ENCODE peak calls at places on chromosomes 3 and 15, in four cellular contexts. E is RWPE2, O is pancreas, G is transverse colon. N is an unnamed sample.

GRCh38 chr3:112685435-112685834 is 44.5 kb upstream of the CCDC80 start:
- DNase-seq in G (no peak), E (no peak), O (no peak), N (no peak)

GRCh38 chr3:43960448-43960840 is 269.7 kb downstream of the ABHD5 start:
- DNase-seq in G (no peak), O (no peak), E (no peak), N (no peak)

GRCh38 chr15:101376615-101377395 is 81.8 kb upstream of the SNRPA1 start:
- DNase-seq in O (no peak), E (peak), G (no peak), N (no peak)

GRCh38 chr15:42165081-42165480 is 8.6 kb upstream of the PLA2G4F start:
- DNase-seq in G (no peak), E (no peak), O (no peak), N (no peak)

GRCh38 chr3:60514085-60514649 is 737.1 kb downstream of the FHIT start:
- DNase-seq in G (no peak), E (no peak), O (no peak), N (no peak)

GRCh38 chr3:111610612-111611054 is 15.5 kb upstream of the ZBED2 start:
- DNase-seq in E (peak), O (no peak), G (no peak), N (no peak)

GRCh38 chr3:28286595-28286994 is 45.2 kb downstream of the CMC1 start:
- DNase-seq in O (no peak), E (no peak), G (no peak), N (no peak)

GRCh38 chr3:28667646-28668376 is 319.2 kb upstream of the AZI2 start:
- DNase-seq in O (peak), E (no peak), G (peak), N (peak)

GRCh38 chr3:159672728-159673471 is 315.7 kb upstream of the IL12A start:
- DNase-seq in E (no peak), G (no peak), O (no peak), N (no peak)

GRCh38 chr15:100878601-100879000 is 1.0 kb upstream of the ALDH1A3 start:
- DNase-seq in G (no peak), E (no peak), O (no peak), N (no peak)

GRCh38 chr3:66822059-66823009 is 175.8 kb upstream of the KBTBD8 start:
- DNase-seq in O (peak), G (peak), E (no peak), N (peak)

GRCh38 chr3:73727117-73727802 is 102.5 kb upstream of the PDZRN3 start:
- DNase-seq in G (no peak), O (no peak), E (no peak), N (peak)

GRCh38 chr15:60223161-60223560 is 174.6 kb downstream of the ANXA2 start:
- DNase-seq in G (no peak), E (no peak), O (peak), N (no peak)

GRCh38 chr3:117045143-117045542 is 335.6 kb downstream of the TUSC7 start:
- DNase-seq in E (no peak), O (peak), G (peak), N (no peak)

GRCh38 chr15:81280696-81281095 is 43.2 kb downstream of the STARD5 start:
- DNase-seq in O (no peak), G (peak), E (peak), N (no peak)

GRCh38 chr3:43733459-43734384 is 43.0 kb downstream of the ABHD5 start:
- DNase-seq in E (no peak), O (no peak), G (no peak), N (no peak)

GRCh38 chr3:194984624-194985023 is 286.3 kb downstream of the XXYLT1 start:
- DNase-seq in G (peak), O (no peak), E (no peak), N (no peak)

GRCh38 chr15:65906396-65906795 is 37.1 kb downstream of the RAB11A start:
- DNase-seq in O (no peak), E (no peak), G (no peak), N (no peak)

GRCh38 chr15:96047255-96047931 is 283.1 kb upstream of the NR2F2 start:
- DNase-seq in E (no peak), G (no peak), O (no peak), N (peak)

GRCh38 chr3:181252626-181253025 is 263.1 kb upstream of the DNAJC19 start:
- DNase-seq in G (no peak), O (no peak), E (no peak), N (no peak)

GRCh38 chr3:294096-294495 is 97.5 kb downstream of the CHL1 start:
- DNase-seq in G (no peak), O (no peak), E (no peak), N (no peak)

GRCh38 chr15:74776851-74777768 is 4.8 kb upstream of the CSK start:
- DNase-seq in G (peak), O (no peak), E (peak), N (no peak)

GRCh38 chr3:42544492-42545283 is 37.1 kb downstream of the SEC22C start:
- DNase-seq in G (peak), O (peak), E (no peak), N (no peak)

GRCh38 chr3:154060606-154061380 is 60.4 kb upstream of the ARHGEF26 start:
- DNase-seq in E (no peak), G (no peak), O (no peak), N (no peak)

GRCh38 chr3:195873971-195874370 is 34.4 kb downstream of the TNK2 start:
- DNase-seq in E (no peak), G (no peak), O (no peak), N (no peak)

GRCh38 chr15:90807074-90807646 is 61.2 kb upstream of the FURIN start:
- DNase-seq in O (no peak), E (peak), G (no peak), N (no peak)

DNA sequence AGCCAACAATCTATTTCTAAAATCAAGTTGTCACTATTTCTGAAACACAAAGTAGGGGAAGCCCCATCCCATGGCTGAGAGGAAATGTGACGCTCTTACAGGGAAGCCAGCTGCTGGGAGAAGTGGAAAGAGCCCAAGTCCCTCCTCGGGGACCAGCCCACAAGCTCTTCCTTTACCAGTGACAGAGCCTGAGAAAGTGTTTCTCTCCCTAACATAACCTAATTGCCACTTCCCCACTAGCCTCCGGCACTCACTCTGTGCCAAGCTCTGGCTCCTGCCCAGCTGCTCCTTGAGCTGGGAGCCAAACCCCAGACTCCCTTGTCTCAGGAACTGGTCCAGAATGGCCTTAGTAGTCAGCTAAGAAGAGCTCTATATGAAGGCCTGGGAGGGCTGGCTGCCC is 42.9 kb downstream of the TNFAIP8L3 start:
- DNase-seq in O (no peak), E (no peak), G (peak), N (no peak)
- H3K27ac ChIP-seq in O (no peak), E (no peak), G (no peak), N (peak)

GRCh38 chr3:157078131-157078835 is 81.7 kb downstream of the CCNL1 start:
- DNase-seq in E (no peak), G (no peak), O (no peak), N (no peak)
- H3K27ac ChIP-seq in E (no peak), G (peak), O (peak), N (peak)

DNA sequence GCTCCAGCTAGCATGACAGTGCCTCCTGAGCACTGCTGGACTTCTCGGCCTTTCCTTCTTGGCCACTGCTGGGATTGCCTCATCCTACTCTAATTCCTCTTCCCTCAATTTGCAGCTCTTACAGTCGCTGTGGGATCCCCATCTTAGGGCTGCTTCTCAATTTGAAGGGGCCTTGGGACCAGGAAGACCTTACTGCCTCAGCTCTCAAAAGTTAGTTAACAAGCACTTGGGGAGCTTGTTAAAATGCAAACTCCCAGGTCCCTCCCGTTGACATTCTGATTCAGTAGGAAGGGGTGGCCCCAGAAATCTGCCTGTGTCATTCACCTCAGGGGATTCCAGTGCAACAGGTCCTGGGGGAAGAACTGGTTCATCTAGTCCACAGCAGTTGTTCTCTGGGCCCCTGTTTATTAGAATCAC is 14.8 kb downstream of the BDH1 start:
- DNase-seq in E (no peak), O (no peak), G (no peak), N (no peak)
- H3K27ac ChIP-seq in E (peak), O (no peak), G (peak), N (no peak)

GRCh38 chr15:84929795-84930371 is 45.4 kb downstream of the SLC28A1 start:
- DNase-seq in O (peak), G (peak), E (no peak), N (no peak)

GRCh38 chr15:84924074-84924700 is 39.7 kb downstream of the SLC28A1 start:
- DNase-seq in O (no peak), E (no peak), G (no peak), N (no peak)

GRCh38 chr15:84925906-84926305 is 41.4 kb downstream of the SLC28A1 start:
- DNase-seq in O (no peak), G (no peak), E (no peak), N (no peak)

GRCh38 chr15:84928843-84929168 is 44.3 kb downstream of the SLC28A1 start:
- DNase-seq in G (no peak), O (no peak), E (no peak), N (no peak)

GRCh38 chr15:84926491-84927220 is 42.2 kb downstream of the SLC28A1 start:
- DNase-seq in E (no peak), O (no peak), G (no peak), N (no peak)
- H3K27ac ChIP-seq in E (no peak), O (no peak), G (no peak), N (peak)

DNA sequence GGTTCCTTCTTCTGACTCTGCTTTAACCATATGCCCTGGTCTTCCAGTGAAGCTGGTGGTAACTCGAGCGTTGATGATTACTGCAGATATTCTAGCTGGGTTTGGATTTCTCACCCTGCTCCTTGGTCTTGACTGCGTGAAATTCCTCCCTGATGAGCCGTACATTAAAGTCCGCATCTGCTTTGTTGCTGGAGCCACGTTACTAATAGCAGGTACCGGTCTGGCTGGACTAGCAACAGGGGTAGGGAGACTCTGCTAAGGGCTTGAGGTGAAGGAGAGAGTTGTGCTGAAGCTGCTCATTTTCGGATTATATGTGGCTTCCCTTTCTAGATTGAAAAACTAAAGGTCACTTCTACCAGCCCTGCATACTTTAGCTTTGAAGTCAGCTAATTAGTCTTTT is 16.8 kb downstream of the CLDN16 start:
- DNase-seq in O (no peak), G (no peak), E (no peak), N (no peak)
- H3K27ac ChIP-seq in O (no peak), G (no peak), E (no peak), N (no peak)

DNA sequence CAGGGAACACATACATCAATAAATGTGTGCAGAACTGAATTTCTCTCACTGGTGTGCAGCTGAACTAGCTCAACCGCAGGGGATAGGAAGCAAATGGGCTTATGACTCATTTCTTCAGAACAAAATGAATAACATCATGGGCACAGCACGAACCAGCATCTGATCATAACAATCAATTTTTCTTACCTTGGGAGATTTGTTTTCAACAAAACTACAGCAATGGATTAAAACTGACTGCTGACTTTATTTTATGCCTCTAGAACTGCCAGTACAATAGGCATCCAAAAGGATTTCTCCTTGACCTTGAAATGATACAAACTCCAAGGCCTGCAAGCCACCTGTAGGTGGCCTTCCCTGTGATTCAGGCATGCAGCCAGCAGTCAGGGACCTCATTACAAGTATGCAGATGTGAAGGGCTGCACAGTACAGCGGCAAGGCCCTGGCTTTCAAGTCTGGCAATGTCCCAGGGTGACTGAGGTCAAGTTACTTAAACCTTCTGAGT is 26.1 kb downstream of the TAMM41 start:
- DNase-seq in O (no peak), E (no peak), G (no peak), N (no peak)
- H3K27ac ChIP-seq in O (no peak), E (peak), G (no peak), N (no peak)

DNA sequence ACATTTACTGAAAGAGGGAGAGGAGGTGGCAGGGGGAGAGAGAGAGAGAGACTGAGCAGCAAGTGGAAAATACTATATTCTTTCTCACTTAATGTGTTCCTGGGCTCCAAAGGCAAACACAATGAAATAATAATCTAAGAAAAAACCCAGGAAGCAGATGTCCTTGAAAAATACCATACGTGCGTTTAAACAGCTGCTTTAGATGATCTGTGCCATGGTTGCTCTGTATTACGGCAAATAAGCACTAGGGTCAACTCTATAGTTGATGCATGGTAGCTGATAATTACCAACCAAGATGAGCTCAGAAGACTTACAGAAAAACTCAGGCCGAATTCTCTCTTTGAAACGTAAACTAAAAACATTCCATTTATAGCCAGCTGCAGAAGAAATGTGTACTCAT is 410.3 kb upstream of the TBL1XR1 start:
- DNase-seq in E (no peak), O (no peak), G (no peak), N (no peak)
- H3K27ac ChIP-seq in E (peak), O (peak), G (no peak), N (no peak)

GRCh38 chr15:52277575-52277974 is 18.0 kb downstream of the MYO5C start:
- DNase-seq in E (no peak), O (no peak), G (no peak), N (no peak)
- H3K27ac ChIP-seq in E (no peak), O (no peak), G (no peak), N (no peak)